ENCODE peak calls at places on chromosomes 7 and 10, in seven cellular contexts. U is activated T-cell treated with anti-CD3 and anti-CD28 coated beads, Interleukin-2, amount 50 U/mL, for 72 hours; I is skeletal muscle cell; V is A549; N is RPMI7951; Z is OCI-LY7; G is MCF 10A. Q is an unnamed sample.

GRCh38 chr10:86249794-86250193 is 116.8 kb downstream of the GRID1 start:
- DNase-seq in U (no peak), I (no peak), V (no peak), N (no peak), Z (no peak), G (no peak), Q (no peak)

GRCh38 chr7:135160098-135160857 is 10.2 kb downstream of the CYREN start:
- DNase-seq in U (no peak), I (no peak), V (no peak), N (peak; percentile 72), Z (peak; percentile 29), G (no peak), Q (peak; percentile 7)

GRCh38 chr10:80536361-80536835 is 1.3 kb upstream of the SH2D4B start:
- DNase-seq in U (no peak), I (no peak), V (no peak), N (no peak), Z (no peak), G (no peak), Q (no peak)

GRCh38 chr10:8206882-8207281 is 152.4 kb downstream of the GATA3 start:
- DNase-seq in U (no peak), I (no peak), V (no peak), N (no peak), Z (no peak), G (no peak), Q (no peak)

GRCh38 chr10:33819206-33819605 is 484.7 kb upstream of the NRP1 start:
- DNase-seq in U (no peak), I (no peak), V (no peak), N (peak; percentile 85), Z (no peak), G (no peak), Q (no peak)

GRCh38 chr7:20200361-20200760 is 16.8 kb downstream of the MACC1 start:
- DNase-seq in U (no peak), I (no peak), V (no peak), N (no peak), Z (no peak), G (no peak), Q (no peak)

GRCh38 chr7:142535123-142535779 is 214.0 kb upstream of the PRSS1 start:
- DNase-seq in U (peak; percentile 78), I (peak; percentile 68), V (peak; percentile 68), N (peak; percentile 94), Z (peak; percentile 72), G (peak; percentile 93), Q (peak; percentile 93)

GRCh38 chr10:125083576-125083920 is 76.8 kb downstream of the CTBP2 start:
- DNase-seq in U (no peak), I (no peak), V (peak; percentile 18), N (no peak), Z (no peak), G (peak; percentile 53), Q (no peak)

GRCh38 chr7:101235522-101235921 is 2.1 kb downstream of the CLDN15 start:
- DNase-seq in U (no peak), I (no peak), V (no peak), N (no peak), Z (no peak), G (no peak), Q (no peak)

GRCh38 chr10:35369049-35369760 is 32.9 kb downstream of the CCNY start:
- DNase-seq in U (no peak), I (no peak), V (no peak), N (no peak), Z (no peak), G (no peak), Q (no peak)

GRCh38 chr7:130642383-130642782 is 26.2 kb downstream of the COPG2 start:
- DNase-seq in U (no peak), I (no peak), V (no peak), N (no peak), Z (no peak), G (no peak), Q (no peak)

GRCh38 chr7:66899552-66900280 is 21.3 kb upstream of the TMEM248 start:
- DNase-seq in U (no peak), I (no peak), V (no peak), N (no peak), Z (no peak), G (no peak), Q (no peak)

GRCh38 chr7:23544913-23545354 is 13.2 kb upstream of the TRA2A start:
- DNase-seq in U (no peak), I (no peak), V (no peak), N (peak; percentile 65), Z (peak; percentile 63), G (peak; percentile 75), Q (peak; percentile 42)

GRCh38 chr10:97888641-97889262 is 39.1 kb downstream of the GOLGA7B start:
- DNase-seq in U (peak; percentile 7), I (peak; percentile 14), V (peak; percentile 86), N (peak; percentile 90), Z (no peak), G (peak; percentile 85), Q (no peak)

GRCh38 chr7:70634610-70635068 is 497.3 kb upstream of the GALNT17 start:
- DNase-seq in U (no peak), I (peak; percentile 89), V (no peak), N (no peak), Z (no peak), G (no peak), Q (no peak)

GRCh38 chr10:11448190-11448544 is 163.3 kb downstream of the USP6NL start:
- DNase-seq in U (no peak), I (no peak), V (no peak), N (no peak), Z (peak; percentile 74), G (no peak), Q (no peak)

GRCh38 chr7:157682946-157683239 is 346.1 kb downstream of the DNAJB6 start:
- DNase-seq in U (no peak), I (no peak), V (no peak), N (no peak), Z (no peak), G (no peak), Q (no peak)

GRCh38 chr7:96021533-96021932 is 249.2 kb downstream of the DYNC1I1 start:
- DNase-seq in U (no peak), I (no peak), V (no peak), N (peak; percentile 24), Z (no peak), G (no peak), Q (no peak)

GRCh38 chr7:93015193-93016084 is 102.3 kb downstream of the SAMD9 start:
- DNase-seq in U (no peak), I (no peak), V (no peak), N (no peak), Z (no peak), G (no peak), Q (no peak)

GRCh38 chr10:48243487-48243886 is 31.0 kb downstream of the FRMPD2 start:
- DNase-seq in U (no peak), I (no peak), V (no peak), N (no peak), Z (no peak), G (no peak), Q (no peak)

GRCh38 chr10:108319434-108320222 is 1155.1 kb upstream of the SORCS1 start:
- DNase-seq in U (no peak), I (no peak), V (no peak), N (no peak), Z (no peak), G (no peak), Q (no peak)

GRCh38 chr7:138431517-138431916 is 28.5 kb upstream of the TRIM24 start:
- DNase-seq in U (no peak), I (no peak), V (no peak), N (no peak), Z (peak; percentile 2), G (no peak), Q (no peak)